ENCODE peak calls at places on chromosomes 6 and 20, in four cellular contexts. S is cardiac muscle cell, C is A549, O is left ventricle myocardium inferior. U is an unnamed sample.

GRCh38 chr20:49437057-49437456 is 45.4 kb downstream of the KCNB1 start:
- DNase-seq in S (no peak), C (no peak), O (no peak), U (no peak)

GRCh38 chr20:20786428-20786827 is 74.0 kb upstream of the RALGAPA2 start:
- DNase-seq in S (no peak), C (no peak), O (peak), U (no peak)

GRCh38 chr6:142537612-142538478 is 236.0 kb downstream of the ADGRG6 start:
- DNase-seq in S (peak), C (no peak), O (no peak), U (no peak)

GRCh38 chr20:367486-367887 is 13.1 kb upstream of the TRIB3 start:
- DNase-seq in S (no peak), C (no peak), O (no peak), U (no peak)

GRCh38 chr6:31652925-31653724 is 664 bp upstream of the BAG6 start:
- DNase-seq in S (no peak), C (peak), O (peak), U (peak)

GRCh38 chr20:40393680-40394079 is 295.4 kb downstream of the MAFB start:
- DNase-seq in S (no peak), C (no peak), O (no peak), U (no peak)

GRCh38 chr6:2102966-2103365 is 142.4 kb downstream of the GMDS start:
- DNase-seq in S (no peak), C (no peak), O (no peak), U (no peak)

GRCh38 chr6:80457044-80457933 is 350.8 kb downstream of the BCKDHB start:
- DNase-seq in S (peak), C (no peak), O (peak), U (peak)

GRCh38 chr20:53527196-53527595 is 66.4 kb downstream of the ZNF217 start:
- DNase-seq in S (no peak), C (no peak), O (no peak), U (no peak)

GRCh38 chr6:163711071-163711470 is 296.6 kb downstream of the QKI start:
- DNase-seq in S (no peak), C (no peak), O (no peak), U (no peak)

GRCh38 chr20:59723607-59724456 is 119.5 kb downstream of the PHACTR3 start:
- DNase-seq in S (no peak), C (no peak), O (no peak), U (no peak)

GRCh38 chr6:67047996-67048395 is 1341.0 kb upstream of the EYS start:
- DNase-seq in S (no peak), C (no peak), O (no peak), U (no peak)

GRCh38 chr20:667351-668034 is 8.1 kb downstream of the SCRT2 start:
- DNase-seq in S (peak), C (peak), O (peak), U (peak)

GRCh38 chr20:55667955-55668354 is 337.4 kb downstream of the CBLN4 start:
- DNase-seq in S (no peak), C (no peak), O (no peak), U (no peak)

GRCh38 chr20:34824026-34824860 is 1.2 kb downstream of the NCOA6 start:
- DNase-seq in S (peak), C (peak), O (peak), U (peak)

DNA sequence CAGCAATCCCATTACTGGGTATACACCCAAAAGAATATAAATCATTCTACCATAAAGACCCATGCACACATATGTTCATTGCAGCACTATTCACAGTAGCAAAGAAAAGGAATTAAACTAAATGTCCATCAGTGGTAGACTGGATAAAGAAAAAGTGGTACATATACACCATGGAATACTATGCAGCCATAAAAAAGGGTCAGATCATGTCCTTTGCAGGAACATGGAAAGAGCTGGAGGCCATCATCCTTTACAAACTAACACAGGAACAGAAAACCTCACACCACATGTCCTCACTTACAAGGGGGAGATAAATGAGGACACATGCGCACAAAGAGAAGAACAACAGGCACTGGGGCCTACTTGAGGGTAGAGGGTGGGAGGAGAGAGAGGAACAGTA is 60.9 kb downstream of the DCDC2 start:
- DNase-seq in S (no peak), C (no peak), O (no peak), U (no peak)
- H3K4me3 ChIP-seq in S (no peak), C (no peak), O (no peak), U (no peak)

GRCh38 chr20:46123482-46124245 is 5.5 kb downstream of the CD40 start:
- DNase-seq in S (no peak), C (no peak), O (no peak), U (no peak)
- H3K27ac ChIP-seq in S (no peak), C (no peak), O (no peak), U (no peak)

GRCh38 chr6:46652232-46652602 is 401 bp downstream of the CYP39A1 start:
- DNase-seq in S (no peak), C (no peak), O (no peak), U (no peak)

GRCh38 chr6:46657642-46658041 is 4.9 kb downstream of the SLC25A27 start:
- DNase-seq in S (no peak), C (no peak), O (no peak), U (no peak)

GRCh38 chr6:46652603-46653438 is at the start of the genes CYP39A1 and SLC25A27:
- DNase-seq in S (peak), C (peak), O (peak), U (peak)

GRCh38 chr6:46653439-46653942 is 716 bp downstream of the SLC25A27 start:
- DNase-seq in S (no peak), C (no peak), O (no peak), U (no peak)

GRCh38 chr6:46655803-46656202 is 3.0 kb downstream of the SLC25A27 start:
- DNase-seq in S (peak), C (peak), O (no peak), U (no peak)
- TF ChIP-seq CTCF in S (peak), C (peak), O (no peak), U (no peak)

DNA sequence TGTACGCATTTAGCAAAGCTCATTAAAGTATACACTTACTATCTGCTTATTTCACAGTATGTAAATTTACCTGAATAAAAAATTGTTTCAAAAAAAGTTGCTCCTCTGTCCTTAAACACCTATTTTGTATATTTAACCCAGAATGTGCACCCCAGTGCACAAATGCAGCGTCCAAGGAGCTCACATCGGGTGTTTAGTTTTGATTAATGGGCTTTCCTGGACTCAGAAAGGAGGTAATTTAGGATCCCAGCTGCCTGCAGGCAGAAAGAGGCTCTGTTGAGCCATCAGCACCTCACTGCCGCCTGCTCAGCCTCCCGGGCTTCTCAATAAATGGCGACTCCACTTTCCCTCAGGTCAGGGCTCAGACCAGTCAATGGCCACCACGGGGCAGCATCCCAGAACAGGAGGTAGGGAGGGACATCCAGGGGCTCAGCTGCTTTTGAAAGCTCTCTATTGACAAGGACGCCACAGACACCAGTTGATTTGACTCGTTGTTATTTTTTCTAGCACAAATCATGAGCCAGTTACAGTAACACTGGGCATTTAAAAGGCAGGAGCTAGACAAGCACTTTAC is 70.2 kb upstream of the TBC1D7 start:
- DNase-seq in S (no peak), C (no peak), O (no peak), U (no peak)
- H3K4me3 ChIP-seq in S (no peak), C (no peak), O (no peak), U (no peak)

GRCh38 chr6:150654671-150655070 is 55.0 kb downstream of the PLEKHG1 start:
- DNase-seq in S (no peak), C (no peak), O (no peak), U (no peak)

GRCh38 chr6:150652848-150653613 is 53.3 kb downstream of the PLEKHG1 start:
- DNase-seq in S (no peak), C (no peak), O (no peak), U (no peak)

GRCh38 chr6:150651808-150652473 is 52.3 kb downstream of the PLEKHG1 start:
- DNase-seq in S (no peak), C (no peak), O (no peak), U (no peak)

GRCh38 chr6:150659046-150659763 is 59.5 kb downstream of the PLEKHG1 start:
- DNase-seq in S (no peak), C (no peak), O (no peak), U (no peak)

GRCh38 chr6:150656156-150656555 is 56.5 kb downstream of the PLEKHG1 start:
- DNase-seq in S (no peak), C (no peak), O (no peak), U (no peak)
- H3K27ac ChIP-seq in S (no peak), C (no peak), O (peak), U (no peak)

DNA sequence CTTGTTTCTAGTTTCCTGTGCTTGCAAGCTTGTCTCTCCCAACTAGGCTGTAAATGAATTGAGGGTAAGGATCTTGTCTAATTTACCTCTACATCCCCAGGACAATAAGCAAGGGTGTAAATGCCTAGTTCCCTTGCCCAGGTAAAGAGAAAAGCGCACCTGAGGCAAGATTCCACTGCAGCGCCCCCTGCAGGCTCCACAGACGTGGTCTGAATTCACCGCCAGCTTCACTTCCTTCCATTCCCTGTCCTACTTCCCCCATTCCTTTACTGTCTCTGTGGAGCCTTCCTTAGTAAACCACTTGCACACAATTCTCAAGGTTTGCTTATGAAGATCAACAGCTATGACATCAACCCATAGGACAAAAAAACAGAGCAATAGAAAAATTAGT is 42.3 kb downstream of the ANKEF1 start:
- DNase-seq in S (no peak), C (no peak), O (no peak), U (no peak)
- TF ChIP-seq CTCF in S (peak), C (peak), O (no peak), U (peak)

DNA sequence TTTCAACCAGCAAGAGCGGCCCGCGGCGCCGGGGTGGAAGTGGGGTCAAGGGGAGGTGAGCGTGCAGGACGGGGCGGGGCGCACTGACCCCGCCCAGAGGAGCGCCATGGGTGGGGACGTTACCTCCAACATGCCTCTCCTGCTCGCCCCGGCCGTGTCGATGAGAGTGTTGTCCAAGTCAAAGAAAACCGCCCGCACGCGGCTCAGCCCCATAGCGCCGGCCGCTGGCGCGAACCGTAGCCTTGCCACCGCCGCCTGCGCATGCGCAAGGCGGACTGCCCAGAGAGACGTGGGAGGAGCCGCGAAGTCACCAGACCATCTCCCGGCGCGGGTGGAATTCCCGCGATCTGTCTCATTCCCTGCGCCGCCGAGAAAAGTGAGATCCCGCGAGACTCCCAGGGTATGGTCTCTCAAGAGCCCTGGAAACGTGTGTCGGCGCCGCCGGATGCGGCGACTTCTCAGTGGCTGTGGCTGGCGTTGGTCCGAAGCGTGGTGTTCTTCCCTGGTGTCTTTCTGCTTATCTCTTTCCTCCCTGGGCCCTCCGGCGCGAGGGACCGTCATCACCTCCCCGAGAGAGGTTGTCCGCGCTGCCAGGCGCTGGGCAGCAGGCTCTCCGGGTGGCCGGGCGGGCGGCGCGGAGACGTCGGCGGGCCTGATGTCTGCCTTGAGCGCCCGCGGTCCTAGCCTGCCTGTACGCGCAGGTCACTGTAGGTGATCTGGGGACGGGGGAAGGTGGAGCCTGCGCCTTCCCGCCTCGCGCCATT is at the start of gene NANP:
- DNase-seq in S (peak), C (peak), O (peak), U (peak)
- H3K4me3 ChIP-seq in S (peak), C (peak), O (peak), U (peak)

GRCh38 chr6:30130887-30131862 is 4.8 kb upstream of the TRIM40 start:
- DNase-seq in S (peak), C (peak), O (peak), U (peak)

GRCh38 chr6:30127238-30128093 is 8.5 kb upstream of the TRIM40 start:
- DNase-seq in S (peak), C (no peak), O (no peak), U (no peak)

GRCh38 chr6:30129818-30130679 is 5.9 kb upstream of the TRIM40 start:
- DNase-seq in S (no peak), C (no peak), O (no peak), U (no peak)

GRCh38 chr6:30131947-30132497 is 3.9 kb upstream of the TRIM40 start:
- DNase-seq in S (no peak), C (no peak), O (no peak), U (no peak)

GRCh38 chr6:30129270-30129669 is 6.7 kb upstream of the TRIM40 start:
- DNase-seq in S (no peak), C (no peak), O (no peak), U (no peak)
- H3K27ac ChIP-seq in S (no peak), C (no peak), O (no peak), U (no peak)